ENCODE peak calls at places on chromosomes 6 and 20, in ten cellular contexts. K, E, G, D, A, W, J, Y, I and B are unnamed samples.

GRCh38 chr6:81981812-81982211 is 229.3 kb upstream of the TENT5A start:
- DNase-seq in J (no peak), D (peak; percentile 37), Y (no peak), G (no peak), W (no peak), A (no peak), E (no peak), I (no peak), K (no peak), B (no peak)

GRCh38 chr6:93423542-93423941 is 4.2 kb upstream of the EPHA7 start:
- DNase-seq in W (no peak), D (no peak), G (peak; percentile 57), E (no peak), J (peak; percentile 68), Y (no peak), A (no peak), K (peak; percentile 11), I (no peak), B (peak; percentile 35)

GRCh38 chr6:149451361-149452061 is 33.3 kb downstream of the ZC3H12D start:
- DNase-seq in E (no peak), W (no peak), K (peak; percentile 36), A (peak; percentile 46), I (no peak), J (no peak), D (no peak), G (no peak), Y (no peak), B (no peak)

GRCh38 chr6:129774697-129775447 is 64.9 kb upstream of the ARHGAP18 start:
- DNase-seq in W (peak; percentile 54), J (peak; percentile 85), I (peak; percentile 56), K (peak; percentile 43), E (peak; percentile 80), G (peak; percentile 63), D (peak; percentile 52), Y (peak; percentile 45), A (peak; percentile 41), B (peak; percentile 27)

GRCh38 chr6:143332153-143332845 is 118.2 kb downstream of the ADAT2 start:
- DNase-seq in I (no peak), Y (no peak), W (no peak), K (no peak), G (no peak), A (no peak), D (no peak), E (no peak), J (no peak), B (no peak)

GRCh38 chr6:3714768-3715167 is 36.7 kb downstream of the PXDC1 start:
- DNase-seq in E (no peak), K (no peak), A (no peak), J (no peak), Y (no peak), D (no peak), W (no peak), I (no peak), G (no peak), B (no peak)

GRCh38 chr6:155880905-155881304 is 425.3 kb upstream of the NOX3 start:
- DNase-seq in W (no peak), D (no peak), E (no peak), J (no peak), G (no peak), I (no peak), Y (peak; percentile 46), A (no peak), K (no peak), B (no peak)

GRCh38 chr6:44157152-44157521 is 1.5 kb upstream of the CAPN11 start:
- DNase-seq in G (no peak), D (no peak), E (no peak), I (no peak), A (no peak), W (no peak), Y (no peak), K (no peak), J (no peak), B (no peak)

GRCh38 chr20:15310361-15310760 is 972.9 kb upstream of the FLRT3 start:
- DNase-seq in J (no peak), W (no peak), I (no peak), K (no peak), Y (no peak), G (no peak), D (no peak), E (no peak), A (no peak), B (no peak)

GRCh38 chr20:24102290-24102689 is 113.7 kb upstream of the GGTLC1 start:
- DNase-seq in J (peak; percentile 28), G (no peak), W (peak; percentile 23), E (no peak), Y (no peak), K (no peak), D (no peak), A (no peak), I (no peak), B (peak; percentile 63)

GRCh38 chr6:19999319-20000191 is 162.4 kb downstream of the ID4 start:
- DNase-seq in W (no peak), Y (no peak), E (peak; percentile 79), G (peak; percentile 30), I (no peak), J (peak; percentile 75), D (no peak), K (no peak), A (no peak), B (peak; percentile 28)

DNA sequence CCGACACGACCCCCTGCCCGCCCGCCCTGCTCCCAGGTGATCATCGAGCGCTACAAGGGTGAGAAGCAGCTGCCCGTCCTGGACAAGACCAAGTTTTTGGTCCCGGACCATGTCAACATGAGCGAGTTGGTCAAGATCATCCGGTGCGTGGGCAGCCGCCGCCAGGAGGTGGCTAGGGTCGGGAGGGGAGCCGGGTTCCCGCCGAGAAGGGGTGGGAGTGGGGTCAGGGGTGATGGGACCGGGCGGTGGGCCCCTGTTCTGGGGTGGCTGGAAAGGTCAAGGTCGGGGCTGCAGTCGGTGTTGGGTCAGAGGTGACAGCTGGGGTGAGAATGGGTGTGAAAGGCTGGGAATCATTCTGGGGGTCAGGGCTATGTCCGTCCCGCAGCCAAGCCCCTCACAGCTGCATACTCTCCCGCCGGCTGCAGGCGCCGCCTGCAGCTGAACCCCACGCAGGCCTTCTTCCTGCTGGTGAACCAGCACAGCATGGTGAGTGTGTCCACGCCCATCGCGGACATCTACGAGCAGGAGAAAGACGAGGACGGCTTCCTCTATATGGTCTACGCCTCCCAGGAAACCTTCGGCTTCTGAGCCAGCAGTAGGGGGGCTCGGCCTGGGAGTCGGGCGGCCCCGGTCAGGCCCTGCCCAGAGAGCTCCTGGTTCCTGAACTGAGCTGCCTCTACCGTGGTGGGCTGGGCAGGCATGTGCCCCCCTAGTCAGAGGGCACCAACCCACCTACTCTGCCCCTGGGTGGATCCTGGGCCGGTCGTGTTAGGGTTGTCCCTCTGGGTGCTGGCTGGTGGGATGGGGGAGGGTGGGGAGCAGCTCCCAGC is 1.0 kb downstream of the MAP1LC3A start:
- DNase-seq in I (peak; percentile 56), Y (no peak), K (no peak), W (no peak), A (peak; percentile 39), G (no peak), E (no peak), J (peak; percentile 26), D (no peak), B (no peak)
- H3K4me3 ChIP-seq in I (no peak overlapping the region), Y (no peak overlapping the region), K (peak overlapping the region; percentile 94), W (peak overlapping the region; percentile 52), A (peak overlapping the region; percentile 88), G (no peak overlapping the region), E (no peak overlapping the region), J (peak overlapping the region; percentile 86), D (peak overlapping the region; percentile 67), B (no peak overlapping the region)

GRCh38 chr6:137968901-137969300 is 101.8 kb downstream of the TNFAIP3 start:
- DNase-seq in J (no peak), E (peak; percentile 39), G (no peak), I (no peak), W (no peak), D (no peak), K (no peak), A (no peak), Y (no peak), B (peak; percentile 49)
- H3K4me3 ChIP-seq in J (no peak overlapping the region), E (no peak overlapping the region), G (no peak overlapping the region), I (no peak overlapping the region), W (no peak overlapping the region), D (no peak overlapping the region), K (no peak overlapping the region), A (no peak overlapping the region), Y (no peak overlapping the region), B (no peak overlapping the region)

DNA sequence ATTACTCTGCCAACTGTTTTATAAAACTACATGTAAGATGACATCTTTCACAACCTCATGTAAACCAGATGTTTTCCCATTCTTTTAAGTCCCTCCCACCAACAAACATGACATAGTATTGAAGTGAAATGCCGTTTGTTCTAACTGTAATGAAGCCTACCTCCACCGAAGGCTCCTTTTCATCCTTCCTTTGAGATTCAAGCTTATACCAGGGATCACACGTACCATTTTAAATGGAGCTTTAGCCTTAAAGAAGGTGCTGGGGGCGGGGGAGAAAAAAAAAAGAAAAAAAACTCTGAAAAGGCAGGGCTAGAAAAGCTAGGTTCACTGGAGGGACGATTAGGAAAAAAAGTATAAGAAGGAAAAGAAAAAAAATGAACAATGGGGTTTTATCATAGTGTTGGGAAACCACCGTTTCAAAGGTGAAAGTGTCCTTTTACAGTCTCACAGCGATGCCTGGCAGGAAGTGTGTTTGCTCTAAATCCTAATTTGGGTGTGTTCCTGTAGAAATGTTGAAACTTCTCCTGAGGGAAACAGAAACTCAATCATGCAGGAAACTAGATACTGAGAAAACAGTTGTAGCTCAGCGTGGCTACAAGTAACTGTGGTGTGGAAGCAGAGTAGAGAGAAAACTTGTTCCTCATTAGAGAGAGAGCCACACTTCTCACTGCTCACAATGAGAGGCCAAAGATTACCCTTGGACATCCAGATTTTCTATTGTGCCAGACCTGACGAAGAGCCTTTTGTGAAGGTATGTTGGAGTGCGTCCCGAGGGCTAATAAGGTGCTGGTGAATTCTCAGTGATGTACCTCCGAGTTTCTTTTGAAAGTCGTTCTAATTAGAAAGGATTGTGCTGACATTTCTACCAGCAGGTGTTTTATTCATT is 37.6 kb upstream of the HINT3 start:
- DNase-seq in A (no peak), W (no peak), E (peak; percentile 16), K (no peak), D (peak; percentile 46), Y (peak; percentile 52), G (peak; percentile 13), I (peak; percentile 54), J (peak; percentile 33), B (peak; percentile 49)
- H3K4me3 ChIP-seq in A (peak overlapping the region; percentile 38), W (no peak overlapping the region), E (no peak overlapping the region), K (peak overlapping the region; percentile 44), D (peak overlapping the region; percentile 8), Y (no peak overlapping the region), G (peak overlapping the region; percentile 12), I (peak overlapping the region; percentile 38), J (no peak overlapping the region), B (no peak overlapping the region)

GRCh38 chr6:50657513-50657912 is 55.8 kb upstream of the TFAP2D start:
- DNase-seq in D (no peak), K (no peak), Y (no peak), E (no peak), A (no peak), W (no peak), G (peak; percentile 8), I (no peak), J (no peak), B (no peak)
- H3K4me3 ChIP-seq in D (no peak overlapping the region), K (no peak overlapping the region), Y (no peak overlapping the region), E (no peak overlapping the region), A (no peak overlapping the region), W (no peak overlapping the region), G (no peak overlapping the region), I (no peak overlapping the region), J (no peak overlapping the region), B (no peak overlapping the region)